ENCODE peak calls at places on chromosomes 3 and 15, in six cellular contexts. J is A549, C is GM12878, O is SK-N-SH, Q is Panc1, I is K562. X is an unnamed sample.

GRCh38 chr15:100353469-100353868 is 11.7 kb upstream of the ADAMTS17 start:
- DNase-seq in J (no peak), C (no peak), O (no peak), Q (no peak), I (no peak), X (peak)

GRCh38 chr3:189041482-189042090 is 130.2 kb upstream of the TPRG1 start:
- DNase-seq in J (peak), C (peak), O (peak), Q (peak), I (no peak), X (no peak)

GRCh38 chr15:57340673-57341259 is 35.5 kb upstream of the CGNL1 start:
- DNase-seq in J (peak), C (peak), O (peak), Q (peak), I (peak), X (peak)

GRCh38 chr15:29457729-29458128 is 188.1 kb upstream of the NSMCE3 start:
- DNase-seq in J (no peak), C (no peak), O (no peak), Q (no peak), I (no peak), X (no peak)

GRCh38 chr3:177553586-177553985 is 356.3 kb upstream of the TBL1XR1 start:
- DNase-seq in J (no peak), C (no peak), O (no peak), Q (no peak), I (no peak), X (no peak)

GRCh38 chr3:31880020-31880419 is 101.0 kb downstream of the OSBPL10 start:
- DNase-seq in J (no peak), C (no peak), O (no peak), Q (no peak), I (no peak), X (peak)

GRCh38 chr3:181690769-181691168 is 21.0 kb upstream of the SOX2 start:
- DNase-seq in J (no peak), C (no peak), O (no peak), Q (no peak), I (no peak), X (no peak)

GRCh38 chr3:194572131-194572789 is 61.0 kb downstream of the TMEM44 start:
- DNase-seq in J (no peak), C (no peak), O (no peak), Q (no peak), I (peak), X (no peak)

GRCh38 chr3:166013073-166013679 is 176.0 kb upstream of the BCHE start:
- DNase-seq in J (peak), C (no peak), O (peak), Q (peak), I (peak), X (peak)

GRCh38 chr3:180594631-180595348 is 7.2 kb upstream of the TTC14 start:
- DNase-seq in J (peak), C (peak), O (peak), Q (peak), I (no peak), X (no peak)

GRCh38 chr3:119481079-119481478 is 12.3 kb downstream of the POGLUT1 start:
- DNase-seq in J (no peak), C (no peak), O (no peak), Q (no peak), I (no peak), X (no peak)

GRCh38 chr3:165820685-165821123 is 16.5 kb downstream of the BCHE start:
- DNase-seq in J (no peak), C (no peak), O (no peak), Q (no peak), I (no peak), X (no peak)

GRCh38 chr3:114447950-114448479 is 154.2 kb downstream of the TIGIT start:
- DNase-seq in J (no peak), C (no peak), O (no peak), Q (no peak), I (no peak), X (no peak)

GRCh38 chr15:82571722-82572222 is 31.5 kb upstream of the RPS17 start:
- DNase-seq in J (no peak), C (no peak), O (peak), Q (no peak), I (peak), X (no peak)

GRCh38 chr3:183513046-183513706 is 42.3 kb downstream of the KLHL6 start:
- DNase-seq in J (no peak), C (no peak), O (no peak), Q (no peak), I (no peak), X (peak)

GRCh38 chr3:32614956-32615355 is 44.3 kb upstream of the DYNC1LI1 start:
- DNase-seq in J (no peak), C (no peak), O (no peak), Q (no peak), I (no peak), X (no peak)

GRCh38 chr3:100063929-100064461 is 50.3 kb downstream of the FILIP1L start:
- DNase-seq in J (no peak), C (no peak), O (no peak), Q (no peak), I (no peak), X (no peak)

DNA sequence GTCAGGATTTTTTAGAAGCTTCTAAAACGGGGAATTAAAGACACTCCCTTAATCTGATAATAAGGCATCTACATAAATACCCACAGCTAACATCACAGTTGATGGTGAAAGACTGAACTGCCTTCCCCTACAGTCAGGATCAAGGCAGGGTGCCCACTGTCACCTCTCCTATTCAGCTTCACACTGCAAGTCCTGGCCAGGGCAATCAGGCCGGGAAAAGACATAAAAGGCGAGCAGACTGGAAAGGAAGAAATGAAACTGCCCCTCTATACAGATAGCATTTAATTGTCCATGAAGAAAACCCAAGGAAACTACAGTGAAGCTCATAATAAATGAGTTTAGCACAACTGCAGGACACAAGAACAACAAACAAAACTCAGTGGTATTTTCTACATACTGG is 61.7 kb downstream of the HERC2 start:
- DNase-seq in J (no peak), C (no peak), O (no peak), Q (no peak), I (no peak), X (no peak)
- TF ChIP-seq REST in J (no peak), C (no peak), O (no peak), Q (no peak), I (no peak), X (no peak)

DNA sequence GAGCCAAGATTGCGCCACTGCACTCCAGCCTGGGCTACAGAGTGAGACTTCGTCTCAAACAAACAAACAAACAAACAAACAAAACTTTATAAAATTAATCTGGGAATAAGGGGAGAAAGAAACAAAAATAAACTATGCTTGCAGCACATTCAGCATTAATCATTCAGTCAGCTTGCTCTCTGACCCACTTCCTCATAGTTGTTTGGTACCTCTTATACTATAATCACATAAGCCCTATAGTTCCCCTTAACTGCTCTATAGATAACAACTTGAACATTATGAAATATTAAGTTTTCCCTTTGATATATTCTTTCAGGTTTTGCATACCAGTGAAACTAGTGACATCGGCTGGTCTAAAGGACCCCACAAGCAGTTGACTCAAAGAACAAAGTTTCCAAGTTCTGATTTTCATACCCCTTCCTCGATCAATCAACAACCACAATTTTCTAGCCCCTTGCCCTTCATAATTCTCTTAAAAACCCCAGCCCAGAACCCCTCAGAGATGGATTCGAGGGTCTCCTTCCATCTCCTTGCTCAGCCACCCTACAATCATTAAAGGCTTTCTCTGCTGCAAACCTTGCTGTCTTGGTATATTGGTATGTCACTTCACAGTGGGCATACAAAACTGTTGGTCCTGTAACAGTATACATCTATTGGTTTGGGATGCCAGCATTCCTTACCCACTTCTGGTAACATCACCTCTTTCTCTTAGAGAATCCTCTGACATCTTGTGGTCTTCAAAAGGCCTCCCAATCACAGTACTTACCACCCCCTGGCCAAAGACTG is 26.4 kb downstream of the BCL2L10 start:
- DNase-seq in J (no peak), C (no peak), O (no peak), Q (no peak), I (no peak), X (no peak)
- TF ChIP-seq REST in J (no peak), C (no peak), O (no peak), Q (no peak), I (no peak), X (no peak)

GRCh38 chr3:149181179-149181578 is 40.5 kb downstream of the CP start:
- DNase-seq in J (no peak), C (no peak), O (no peak), Q (no peak), I (no peak), X (no peak)

GRCh38 chr3:149177122-149177521 is 44.5 kb downstream of the CP start:
- DNase-seq in J (no peak), C (no peak), O (no peak), Q (no peak), I (no peak), X (no peak)

GRCh38 chr3:149180057-149180573 is 41.5 kb downstream of the CP start:
- DNase-seq in J (peak), C (no peak), O (no peak), Q (peak), I (peak), X (no peak)

GRCh38 chr3:149174901-149175300 is 45.5 kb downstream of the HPS3 start:
- DNase-seq in J (no peak), C (peak), O (no peak), Q (no peak), I (no peak), X (no peak)

DNA sequence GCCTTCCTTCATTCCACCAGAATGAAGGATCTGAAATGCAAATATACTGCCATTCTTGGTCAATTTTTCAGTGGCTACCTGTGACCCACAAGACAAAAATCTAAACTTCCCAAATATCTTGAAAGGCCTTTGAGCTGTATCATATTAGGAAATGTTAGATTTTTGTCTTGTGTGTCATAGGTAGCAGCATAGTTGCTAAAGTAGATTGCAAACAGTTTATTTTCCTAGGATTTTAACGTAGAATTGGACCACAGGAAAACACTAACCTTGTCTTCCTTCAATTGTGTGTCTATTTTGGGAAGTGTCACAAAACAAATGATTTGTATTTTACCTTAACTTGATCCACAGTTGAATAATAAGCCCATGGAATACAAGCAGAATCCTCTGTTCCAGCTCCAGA is 42.4 kb downstream of the CP start:
- DNase-seq in J (no peak), C (no peak), O (no peak), Q (peak), I (no peak), X (no peak)
- TF ChIP-seq REST in J (no peak), C (no peak), O (no peak), Q (no peak), I (no peak), X (no peak)

GRCh38 chr3:18789734-18790133 is 358.6 kb upstream of the KCNH8 start:
- DNase-seq in J (no peak), C (no peak), O (no peak), Q (no peak), I (no peak), X (no peak)

GRCh38 chr3:18797378-18797777 is 350.9 kb upstream of the KCNH8 start:
- DNase-seq in J (no peak), C (no peak), O (no peak), Q (no peak), I (no peak), X (no peak)

GRCh38 chr3:18790384-18790783 is 357.9 kb upstream of the KCNH8 start:
- DNase-seq in J (no peak), C (no peak), O (no peak), Q (no peak), I (no peak), X (no peak)

GRCh38 chr3:18791752-18792151 is 356.6 kb upstream of the KCNH8 start:
- DNase-seq in J (no peak), C (no peak), O (no peak), Q (no peak), I (no peak), X (no peak)

DNA sequence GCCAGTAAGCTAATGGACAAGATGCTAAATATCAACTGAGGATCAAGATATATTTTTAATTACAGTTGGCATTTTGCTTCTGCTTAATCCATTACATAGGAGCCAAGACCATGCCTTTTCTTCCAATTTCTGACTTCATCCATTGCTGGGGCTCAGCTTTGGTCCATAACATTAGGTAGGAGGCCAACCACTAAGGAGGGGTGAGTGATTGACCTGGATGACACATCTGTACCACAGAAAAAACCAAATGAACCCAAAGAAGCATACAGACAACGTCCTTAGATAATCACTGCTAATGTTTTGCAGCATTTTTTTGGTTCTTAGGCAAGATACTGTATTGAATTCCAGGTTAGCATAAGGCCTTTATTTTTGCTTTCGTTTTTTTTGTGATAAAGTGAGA is 353.2 kb upstream of the KCNH8 start:
- DNase-seq in J (no peak), C (no peak), O (no peak), Q (no peak), I (no peak), X (no peak)
- TF ChIP-seq REST in J (no peak), C (no peak), O (no peak), Q (no peak), I (no peak), X (no peak)

GRCh38 chr3:13079051-13079450 is 5.8 kb upstream of the IQSEC1 start:
- DNase-seq in J (no peak), C (no peak), O (no peak), Q (no peak), I (no peak), X (no peak)

GRCh38 chr3:13079510-13079909 is 6.3 kb upstream of the IQSEC1 start:
- DNase-seq in J (no peak), C (no peak), O (no peak), Q (no peak), I (no peak), X (no peak)

GRCh38 chr3:13078158-13078905 is 5.1 kb upstream of the IQSEC1 start:
- DNase-seq in J (no peak), C (no peak), O (peak), Q (no peak), I (no peak), X (no peak)

GRCh38 chr3:13076255-13076654 is 3.0 kb upstream of the IQSEC1 start:
- DNase-seq in J (no peak), C (no peak), O (no peak), Q (no peak), I (no peak), X (no peak)

DNA sequence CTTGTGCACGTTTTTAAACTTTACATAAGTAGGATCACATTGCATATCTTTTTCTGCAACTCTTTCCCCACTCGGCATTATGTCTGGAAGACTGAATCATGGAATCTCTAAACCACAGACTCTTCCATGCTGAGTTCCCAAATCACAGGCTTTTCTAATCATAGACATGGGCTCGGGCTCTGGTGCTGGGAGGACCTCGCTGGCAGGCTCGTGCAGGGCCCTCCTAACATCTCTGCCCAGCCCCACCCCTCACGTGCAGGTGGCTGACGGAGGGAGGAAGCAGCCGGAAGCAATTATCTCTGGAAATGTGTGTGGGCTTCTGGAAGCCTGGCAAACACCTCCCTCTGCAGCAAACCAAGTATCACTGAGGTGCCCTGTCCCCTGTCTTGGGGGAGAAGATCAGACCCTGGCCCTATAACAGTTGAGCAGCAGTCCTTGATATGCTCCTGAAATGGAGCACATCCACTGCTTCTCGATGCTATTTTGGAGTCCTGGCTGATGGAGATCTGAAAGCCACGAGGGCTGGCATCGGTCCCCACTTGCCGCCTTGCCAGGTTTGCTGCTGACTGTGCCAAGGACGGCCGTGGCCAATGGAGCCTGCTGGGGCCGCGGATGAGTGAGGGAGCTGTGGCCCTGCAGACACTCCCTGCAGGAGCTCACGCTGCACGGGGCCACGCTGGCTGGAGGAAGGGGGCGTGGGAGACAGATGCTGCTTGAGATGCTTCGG is 4.4 kb upstream of the IQSEC1 start:
- DNase-seq in J (no peak), C (no peak), O (peak), Q (no peak), I (no peak), X (no peak)
- TF ChIP-seq REST in J (no peak), C (no peak), O (no peak), Q (no peak), I (no peak), X (no peak)

GRCh38 chr15:81095690-81096365 is 38.2 kb upstream of the CFAP161 start:
- DNase-seq in J (no peak), C (no peak), O (no peak), Q (no peak), I (peak), X (no peak)
- TF ChIP-seq REST in J (no peak), C (no peak), O (no peak), Q (no peak), I (no peak), X (no peak)